ENCODE peak calls at places on chromosomes 11 and 22, in ten cellular contexts. N is activated gamma-delta T cell treated with Interleukin-2 at 50 U/mL for 16 hours, B is NCI-H460, E is M059J, D is tibial nerve, M is activated T-cell treated with anti-CD3 and anti-CD28 coated beads for 1 hour, C is nucleus accumbens, T is mucosa of gallbladder, Q is SK-N-DZ, R is cerebellum. J is an unnamed sample.

GRCh38 chr11:83039566-83039965 is 32.1 kb downstream of the RAB30 start:
- DNase-seq in R (no peak), D (no peak), M (no peak), B (no peak), N (no peak), T (no peak), C (no peak), E (no peak), Q (no peak), J (no peak)

GRCh38 chr22:48574776-48575566 is 1252.7 kb downstream of the BRD1 start:
- DNase-seq in T (peak), N (no peak), M (no peak), B (peak), Q (peak), C (peak), R (peak), D (no peak), E (no peak), J (no peak)

GRCh38 chr11:69943506-69943905 is 124.3 kb upstream of the FGF3 start:
- DNase-seq in D (no peak), Q (no peak), N (no peak), R (no peak), E (no peak), C (no peak), T (no peak), B (no peak), M (no peak), J (no peak)

GRCh38 chr11:118888398-118888797 is 4.7 kb downstream of the CXCR5 start:
- DNase-seq in C (no peak), M (no peak), D (no peak), T (no peak), R (no peak), B (no peak), N (no peak), Q (no peak), E (no peak), J (no peak)

GRCh38 chr11:11978792-11979486 is 29.5 kb downstream of the DKK3 start:
- DNase-seq in N (no peak), B (no peak), R (no peak), T (peak), D (peak), E (peak), C (no peak), M (no peak), Q (peak), J (no peak)

GRCh38 chr11:87300640-87301381 is 263.1 kb downstream of the TMEM135 start:
- DNase-seq in D (no peak), E (peak), M (no peak), T (no peak), N (no peak), R (no peak), C (no peak), B (no peak), Q (peak), J (no peak)

GRCh38 chr11:16791494-16791961 is 53.1 kb downstream of the C11orf58 start:
- DNase-seq in B (peak), E (peak), N (no peak), D (no peak), M (no peak), T (peak), R (no peak), C (no peak), Q (no peak), J (no peak)

GRCh38 chr11:66556086-66556485 is 9.4 kb downstream of the ACTN3 start:
- DNase-seq in D (no peak), B (no peak), E (no peak), N (no peak), M (no peak), Q (no peak), T (no peak), C (no peak), R (no peak), J (no peak)

GRCh38 chr11:17518366-17518765 is 25.9 kb downstream of the USH1C start:
- DNase-seq in C (no peak), M (no peak), Q (no peak), R (no peak), D (no peak), B (no peak), T (no peak), E (no peak), N (no peak), J (no peak)

GRCh38 chr11:8772571-8772970 is 90.0 kb downstream of the RPL27A start:
- DNase-seq in M (no peak), T (no peak), B (no peak), D (no peak), C (no peak), Q (no peak), E (no peak), R (no peak), N (no peak), J (no peak)

GRCh38 chr22:49724893-49725489 is 102.7 kb downstream of the BRD1 start:
- DNase-seq in T (peak), N (peak), E (peak), R (peak), Q (peak), C (no peak), B (peak), D (no peak), M (peak), J (peak)

GRCh38 chr22:37222440-37222971 is 10.2 kb upstream of the SSTR3 start:
- DNase-seq in Q (no peak), M (no peak), R (no peak), B (no peak), N (peak), T (no peak), C (no peak), D (no peak), E (no peak), J (no peak)

GRCh38 chr11:15159085-15159484 is 44.4 kb downstream of the INSC start:
- DNase-seq in E (peak), D (no peak), T (no peak), C (no peak), M (no peak), Q (no peak), R (no peak), N (no peak), B (no peak), J (no peak)

GRCh38 chr11:81303265-81303664 is 1430.4 kb downstream of the FAM181B start:
- DNase-seq in N (no peak), Q (no peak), M (no peak), T (no peak), D (no peak), E (no peak), R (no peak), B (no peak), C (no peak), J (no peak)

GRCh38 chr11:117187007-117187406 is 8.5 kb downstream of the SIDT2 start:
- DNase-seq in D (peak), Q (no peak), R (no peak), E (no peak), T (no peak), M (no peak), B (no peak), C (no peak), N (no peak), J (no peak)

GRCh38 chr22:46122511-46122971 is 27.8 kb upstream of the PPARA start:
- DNase-seq in B (peak), Q (peak), M (peak), T (peak), R (peak), N (peak), C (no peak), E (peak), D (peak), J (peak)

GRCh38 chr11:19727246-19727645 is 14.6 kb downstream of the NAV2 start:
- DNase-seq in C (no peak), N (no peak), M (no peak), B (no peak), R (peak), E (peak), D (no peak), Q (no peak), T (no peak), J (no peak)

GRCh38 chr11:8766043-8766992 is 83.7 kb downstream of the RPL27A start:
- DNase-seq in R (no peak), D (no peak), M (no peak), E (peak), C (no peak), T (no peak), Q (no peak), N (no peak), B (no peak), J (no peak)

GRCh38 chr11:18731949-18732821 is 6.2 kb upstream of the IGSF22 start:
- DNase-seq in N (peak), C (peak), B (peak), R (peak), T (peak), E (peak), D (peak), Q (peak), M (peak), J (peak)